ENCODE peak calls at places on chromosomes 16 and 17, in four cellular contexts. C is nephron progenitor cell, O is esophagus squamous epithelium, J is GM20000. L is an unnamed sample.

GRCh38 chr16:28219283-28219682 is 7.5 kb upstream of the XPO6 start:
- DNase-seq in J (no peak), C (no peak), O (no peak), L (no peak)

GRCh38 chr16:17556276-17557052 is 85.7 kb upstream of the XYLT1 start:
- DNase-seq in C (peak), J (peak), O (no peak), L (no peak)

GRCh38 chr16:27230562-27230991 is 27.3 kb downstream of the KDM8 start:
- DNase-seq in C (no peak), J (no peak), O (no peak), L (no peak)

GRCh38 chr16:68061396-68061795 is 23.8 kb upstream of the NFATC3 start:
- DNase-seq in C (no peak), J (no peak), O (no peak), L (no peak)

GRCh38 chr17:1469231-1469852 is 13.3 kb upstream of the CRK start:
- DNase-seq in J (no peak), O (no peak), C (no peak), L (no peak)

GRCh38 chr17:67855504-67856324 is 30.4 kb downstream of the BPTF start:
- DNase-seq in O (no peak), C (no peak), J (no peak), L (no peak)

GRCh38 chr17:17353625-17354484 is 50.7 kb downstream of the NT5M start:
- DNase-seq in J (no peak), C (no peak), O (no peak), L (no peak)

GRCh38 chr16:26877421-26877820 is 189.3 kb upstream of the C16orf82 start:
- DNase-seq in J (no peak), C (no peak), O (no peak), L (no peak)

GRCh38 chr16:23896832-23897821 is 61.3 kb downstream of the PRKCB start:
- DNase-seq in C (no peak), O (no peak), J (no peak), L (no peak)

GRCh38 chr16:86931410-86931941 is 353.1 kb downstream of the FOXL1 start:
- DNase-seq in O (no peak), J (no peak), C (no peak), L (no peak)

GRCh38 chr17:75228305-75228704 is 22.8 kb downstream of the NUP85 start:
- DNase-seq in C (no peak), O (no peak), J (no peak), L (no peak)

GRCh38 chr16:86919531-86920305 is 341.4 kb downstream of the FOXL1 start:
- DNase-seq in C (peak), J (no peak), O (no peak), L (no peak)

GRCh38 chr17:19645608-19646250 is 2.8 kb upstream of the ALDH3A2 start:
- DNase-seq in O (no peak), C (peak), J (peak), L (no peak)

GRCh38 chr17:70394833-70395232 is 225.5 kb downstream of the KCNJ2 start:
- DNase-seq in J (no peak), O (no peak), C (no peak), L (no peak)

GRCh38 chr16:53465606-53466290 is 31.5 kb downstream of the RBL2 start:
- DNase-seq in J (no peak), O (no peak), C (no peak), L (peak)

GRCh38 chr16:28218109-28218508 is 6.3 kb upstream of the XPO6 start:
- DNase-seq in O (no peak), J (peak), C (no peak), L (peak)

GRCh38 chr17:2084129-2084765 is 29.3 kb downstream of the HIC1 start:
- DNase-seq in O (no peak), J (no peak), C (no peak), L (no peak)

GRCh38 chr17:75440738-75441448 is 15.5 kb upstream of the TMEM94 start:
- DNase-seq in C (no peak), O (no peak), J (no peak), L (no peak)

GRCh38 chr17:72392056-72393010 is 271.5 kb downstream of the SOX9 start:
- DNase-seq in C (peak), O (no peak), J (no peak), L (no peak)

GRCh38 chr16:87086156-87086555 is 231.0 kb downstream of the C16orf95 start:
- DNase-seq in C (no peak), O (no peak), J (no peak), L (no peak)

GRCh38 chr16:11020792-11021440 is 76.6 kb downstream of the CLEC16A start:
- DNase-seq in C (no peak), J (no peak), O (no peak), L (no peak)

GRCh38 chr17:17060001-17060929 is 18.0 kb downstream of the MPRIP start:
- DNase-seq in J (no peak), O (no peak), C (no peak), L (no peak)

GRCh38 chr17:58513391-58513912 is 986 bp downstream of the MTMR4 start:
- DNase-seq in J (peak), O (no peak), C (no peak), L (no peak)

GRCh38 chr17:32569171-32570080 is 82.6 kb downstream of the CDK5R1 start:
- DNase-seq in J (peak), O (no peak), C (no peak), L (no peak)

GRCh38 chr17:36936455-36936934 is 780 bp upstream of the LHX1 start:
- DNase-seq in C (peak), J (peak), O (no peak), L (no peak)

GRCh38 chr17:68910256-68910705 is 44.9 kb downstream of the ABCA8 start:
- DNase-seq in O (no peak), J (no peak), C (no peak), L (no peak)

GRCh38 chr16:83040174-83040573 is 413.4 kb downstream of the CDH13 start:
- DNase-seq in C (no peak), O (no peak), J (no peak), L (no peak)

GRCh38 chr16:11621920-11622651 is 35.4 kb upstream of the LITAF start:
- DNase-seq in C (peak), J (peak), O (no peak), L (no peak)

GRCh38 chr17:75681289-75681688 is 14.2 kb downstream of the SAP30BP start:
- DNase-seq in J (no peak), C (no peak), O (no peak), L (no peak)

GRCh38 chr17:77145635-77146632 is 5.2 kb downstream of the SEC14L1 start:
- DNase-seq in C (peak), J (peak), O (no peak), L (peak)

GRCh38 chr16:70159355-70160348 is 13.9 kb upstream of the CLEC18C start:
- DNase-seq in C (no peak), O (no peak), J (peak), L (no peak)

GRCh38 chr17:39139137-39139516 is 12.3 kb downstream of the PLXDC1 start:
- DNase-seq in C (no peak), O (no peak), J (no peak), L (no peak)

GRCh38 chr17:54883939-54884338 is 16.7 kb upstream of the TOM1L1 start:
- DNase-seq in C (no peak), O (no peak), J (no peak), L (no peak)

GRCh38 chr16:12159672-12160071 is 183.1 kb downstream of the SNX29 start:
- DNase-seq in O (no peak), C (no peak), J (no peak), L (no peak)

GRCh38 chr17:6660101-6660500 is 8.5 kb downstream of the C17orf100 start:
- DNase-seq in J (no peak), O (no peak), C (no peak), L (no peak)

GRCh38 chr17:38333635-38334295 is 10.0 kb downstream of the GPR179 start:
- DNase-seq in C (peak), O (no peak), J (peak), L (peak)

GRCh38 chr16:89476379-89476778 is 14.0 kb downstream of the ANKRD11 start:
- DNase-seq in C (no peak), O (no peak), J (no peak), L (peak)

GRCh38 chr16:72013888-72014538 is 5.5 kb downstream of the DHODH start:
- DNase-seq in J (no peak), C (peak), O (no peak), L (no peak)

GRCh38 chr16:72013389-72013788 is 4.8 kb downstream of the DHODH start:
- DNase-seq in J (no peak), O (no peak), C (no peak), L (no peak)

GRCh38 chr16:72009779-72010178 is 1.2 kb downstream of the DHODH start:
- DNase-seq in C (no peak), O (no peak), J (no peak), L (no peak)

GRCh38 chr16:72012607-72013006 is 4.1 kb downstream of the DHODH start:
- DNase-seq in O (no peak), J (no peak), C (no peak), L (no peak)

DNA sequence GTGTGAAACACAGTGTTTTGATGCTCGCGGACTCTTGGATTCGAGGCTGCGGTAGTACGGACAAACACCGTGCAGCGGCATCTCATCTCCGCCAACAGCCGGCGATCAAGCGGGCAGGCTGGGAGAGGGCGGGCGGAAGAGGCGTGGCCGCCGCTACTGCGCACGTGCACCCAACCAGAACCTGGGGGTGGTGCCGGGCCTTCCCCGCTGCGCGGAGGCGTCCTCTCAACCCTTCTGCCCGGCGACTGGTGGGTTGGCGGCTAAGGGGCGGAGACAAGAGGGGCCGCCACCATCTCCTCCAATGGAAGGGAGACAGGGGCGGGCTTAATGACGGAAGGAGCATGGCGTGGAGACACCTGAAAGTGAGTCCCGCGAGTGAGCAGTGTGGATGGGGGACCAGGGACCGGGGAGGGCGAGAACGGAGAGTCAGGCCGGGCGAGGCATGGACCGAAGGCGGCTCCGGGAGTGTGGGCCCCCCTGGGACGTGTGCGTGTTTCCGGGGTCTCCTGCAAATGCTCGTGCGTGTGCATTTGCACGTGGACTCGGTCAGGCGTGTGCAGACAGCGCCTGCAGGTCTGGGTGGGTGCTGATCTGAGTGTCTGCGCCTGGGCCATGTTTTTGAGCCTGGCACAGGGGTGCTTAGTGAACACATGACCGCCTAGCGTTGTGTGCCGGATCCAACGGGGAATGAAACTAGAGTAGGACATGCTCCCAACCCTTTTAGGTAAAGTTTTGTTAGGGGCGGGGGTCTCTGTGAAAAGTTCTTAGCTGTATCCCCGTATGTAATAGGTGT is at the start of gene DHODH:
- DNase-seq in C (peak), O (peak), J (peak), L (peak)
- TF ChIP-seq CTCF in C (no peak), O (no peak), J (no peak), L (no peak)

DNA sequence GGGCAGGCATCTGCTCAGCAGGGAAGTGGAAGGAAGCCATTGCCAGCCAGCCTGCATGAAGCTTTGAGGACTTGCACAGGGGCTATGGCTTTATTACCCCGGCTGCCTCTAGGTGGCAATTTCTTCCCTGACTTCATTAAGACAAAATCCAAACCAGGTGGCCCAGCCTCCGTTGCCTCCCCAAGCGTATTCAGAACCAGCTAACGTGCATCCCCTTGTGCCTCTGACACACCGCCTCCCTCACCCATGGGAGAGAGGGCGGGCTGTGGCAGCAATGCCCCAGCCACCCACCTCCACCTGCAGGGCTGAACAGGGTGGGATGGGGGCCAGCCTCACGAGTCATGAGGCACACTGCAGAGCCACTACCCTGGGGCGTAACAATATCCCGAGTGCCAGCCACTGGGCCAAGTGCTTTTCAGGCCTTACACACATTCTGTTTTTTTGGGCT is 6.8 kb downstream of the KIFC3 start:
- DNase-seq in O (no peak), C (peak), J (peak), L (peak)
- TF ChIP-seq CTCF in O (no peak), C (peak), J (peak), L (peak)

GRCh38 chr16:21683184-21683583 is 19.4 kb downstream of the OTOA start:
- DNase-seq in O (no peak), C (no peak), J (no peak), L (no peak)

GRCh38 chr16:21689107-21689506 is 25.3 kb downstream of the OTOA start:
- DNase-seq in O (no peak), J (no peak), C (no peak), L (no peak)

GRCh38 chr16:21685034-21685455 is 21.3 kb downstream of the OTOA start:
- DNase-seq in C (peak), O (no peak), J (no peak), L (no peak)

DNA sequence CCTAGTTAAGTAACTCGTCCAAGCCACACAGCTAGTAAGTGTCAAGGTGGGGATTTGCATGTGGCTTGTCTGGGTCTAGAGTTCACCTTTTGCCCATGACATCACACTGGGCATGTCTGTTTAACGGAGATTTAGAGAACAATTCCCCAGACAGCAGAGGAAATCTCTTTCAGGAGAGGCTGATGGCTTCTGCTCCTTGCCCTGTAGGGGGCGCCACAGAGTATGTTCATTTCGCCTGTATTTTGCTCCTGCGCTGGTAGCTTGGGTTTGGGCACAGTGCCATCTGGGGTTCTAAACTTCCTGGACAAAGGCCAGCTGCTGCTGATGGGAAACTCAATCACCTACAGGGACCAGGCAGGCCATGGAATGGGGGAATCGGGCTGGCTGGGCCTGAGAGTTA is 20.4 kb downstream of the OTOA start:
- DNase-seq in C (no peak), J (peak), O (no peak), L (peak)
- TF ChIP-seq CTCF in C (peak), J (peak), O (no peak), L (peak)

DNA sequence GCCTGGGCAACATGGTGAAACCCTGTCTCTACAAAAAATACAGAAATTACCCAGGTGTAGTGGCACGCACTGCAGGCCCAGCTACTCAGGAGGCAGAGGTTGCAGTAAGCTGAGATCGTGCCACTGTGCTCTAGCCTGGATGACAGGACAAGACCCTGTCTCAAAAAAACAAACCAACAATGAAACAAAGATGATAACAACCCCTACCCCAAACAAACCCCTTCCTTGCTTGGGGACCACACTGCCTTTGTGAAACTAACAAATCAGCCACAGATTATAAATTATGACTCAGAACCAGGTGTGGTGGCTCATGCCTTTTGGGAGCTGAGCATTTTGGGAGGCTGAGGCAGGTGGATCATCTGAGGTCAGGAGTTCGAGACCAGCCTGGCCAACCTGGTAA is 75.3 kb upstream of the RPH3AL start:
- DNase-seq in J (no peak), C (no peak), O (no peak), L (no peak)
- TF ChIP-seq CTCF in J (no peak), C (no peak), O (no peak), L (no peak)

GRCh38 chr16:19148189-19148588 is 19.9 kb upstream of the SYT17 start:
- DNase-seq in C (no peak), O (no peak), J (no peak), L (no peak)
- TF ChIP-seq CTCF in C (no peak), O (no peak), J (no peak), L (no peak)

GRCh38 chr17:79124513-79125209 is 50.0 kb downstream of the ENGASE start:
- DNase-seq in O (no peak), C (no peak), J (no peak), L (no peak)

GRCh38 chr17:79127534-79128135 is 53.0 kb downstream of the ENGASE start:
- DNase-seq in C (no peak), J (no peak), O (no peak), L (no peak)

GRCh38 chr17:79123988-79124387 is 49.4 kb downstream of the ENGASE start:
- DNase-seq in C (no peak), J (no peak), O (no peak), L (no peak)

GRCh38 chr17:79125503-79125902 is 50.9 kb downstream of the ENGASE start:
- DNase-seq in O (no peak), J (no peak), C (no peak), L (no peak)

GRCh38 chr17:79126139-79126538 is 51.5 kb downstream of the ENGASE start:
- DNase-seq in J (no peak), O (no peak), C (no peak), L (peak)
- TF ChIP-seq CTCF in J (no peak), O (no peak), C (no peak), L (peak)

GRCh38 chr16:85422374-85423185 is 190.5 kb upstream of the GSE1 start:
- DNase-seq in O (no peak), J (no peak), C (peak), L (peak)
- TF ChIP-seq CTCF in O (no peak), J (no peak), C (no peak), L (no peak)

DNA sequence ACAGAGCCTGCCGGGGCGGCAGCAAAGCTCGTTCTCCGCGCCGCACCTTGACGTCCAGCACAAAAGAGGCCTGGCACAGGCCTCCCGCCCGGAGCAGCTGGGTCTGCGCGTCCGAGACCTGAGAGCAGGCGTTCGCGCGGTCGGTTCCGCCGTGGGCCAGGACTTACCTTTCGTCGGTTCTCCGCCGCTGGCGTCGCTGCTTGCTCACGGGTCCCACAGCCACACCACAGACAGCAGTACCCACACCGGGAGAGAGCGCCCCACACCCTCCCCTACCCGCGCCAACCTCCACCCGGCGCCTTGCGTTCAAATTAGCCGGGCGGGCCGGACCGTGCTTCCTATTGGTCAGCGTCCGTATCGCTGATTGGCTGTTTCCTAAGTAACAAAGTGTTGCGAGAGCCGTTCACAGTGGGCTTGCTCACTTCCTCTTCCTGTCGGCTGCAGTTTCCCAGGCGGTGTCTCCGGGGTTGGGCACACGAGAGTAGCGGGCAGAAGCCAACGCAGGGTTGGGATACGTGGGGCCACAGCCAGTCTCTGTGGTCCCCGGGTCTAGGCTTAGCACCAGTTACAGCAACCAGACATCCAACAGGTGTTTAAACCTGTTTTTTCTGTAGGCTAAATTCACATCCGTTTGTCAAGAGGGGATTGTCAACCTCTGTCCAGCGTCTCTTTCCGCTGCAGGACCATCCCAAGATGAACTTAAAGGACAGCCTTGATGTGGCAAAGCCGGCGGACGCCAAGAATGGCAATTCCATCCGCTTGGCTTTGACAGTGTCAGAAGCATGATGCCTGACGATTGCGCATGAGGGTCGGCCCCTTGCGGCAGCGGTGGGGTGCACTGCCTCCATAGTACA is at the start of gene KIF18B:
- DNase-seq in C (peak), O (peak), J (peak), L (peak)
- TF ChIP-seq CTCF in C (no peak), O (no peak), J (no peak), L (no peak)

L was measured in Calu3.